ENCODE peak calls at places on chromosomes 4 and X, in nine cellular contexts. Y, U, E, K, Q, V, H, G and R are unnamed samples.

GRCh38 chrX:150060406-150060805 is 122.1 kb upstream of the EOLA2 start:
- DNase-seq in Y (peak), U (no peak), E (no peak), K (peak), Q (no peak), V (no peak), H (no peak), G (no peak), R (no peak)

GRCh38 chr4:139576219-139576618 is 20.2 kb upstream of the SETD7 start:
- DNase-seq in Y (no peak), U (no peak), E (no peak), K (no peak), Q (no peak), V (no peak), H (no peak), G (no peak), R (no peak)

GRCh38 chrX:136219893-136220292 is 31.3 kb downstream of the MAP7D3 start:
- DNase-seq in Y (peak), U (no peak), E (no peak), K (no peak), Q (no peak), V (no peak), H (no peak), G (no peak), R (no peak)

GRCh38 chr4:73170518-73171198 is 87.9 kb downstream of the ANKRD17 start:
- DNase-seq in Y (peak), U (no peak), E (no peak), K (no peak), Q (no peak), V (no peak), H (no peak), G (no peak), R (no peak)

GRCh38 chr4:156378053-156378665 is 424.5 kb upstream of the CTSO start:
- DNase-seq in Y (peak), U (peak), E (peak), K (peak), Q (peak), V (peak), H (peak), G (peak), R (peak)

GRCh38 chr4:158530391-158530790 is 8.7 kb downstream of the RXFP1 start:
- DNase-seq in Y (no peak), U (no peak), E (no peak), K (peak), Q (no peak), V (no peak), H (no peak), G (no peak), R (no peak)

GRCh38 chr4:11072999-11073398 is 355.7 kb downstream of the HS3ST1 start:
- DNase-seq in Y (no peak), U (no peak), E (no peak), K (no peak), Q (no peak), V (no peak), H (no peak), G (no peak), R (no peak)

GRCh38 chr4:52958232-52958631 is 96.1 kb downstream of the RASL11B start:
- DNase-seq in Y (no peak), U (no peak), E (no peak), K (no peak), Q (no peak), V (no peak), H (no peak), G (no peak), R (no peak)

GRCh38 chr4:150828159-150828558 is 186.9 kb downstream of the LRBA start:
- DNase-seq in Y (no peak), U (no peak), E (no peak), K (no peak), Q (no peak), V (no peak), H (no peak), G (peak), R (no peak)

GRCh38 chrX:129490330-129490729 is 33.0 kb downstream of the SMARCA1 start:
- DNase-seq in Y (no peak), U (no peak), E (no peak), K (no peak), Q (no peak), V (no peak), H (no peak), G (no peak), R (no peak)

GRCh38 chr4:76737180-76737579 is 160.8 kb downstream of the SOWAHB start:
- DNase-seq in Y (no peak), U (no peak), E (no peak), K (no peak), Q (no peak), V (no peak), H (no peak), G (no peak), R (no peak)

GRCh38 chr4:142358656-142359055 is 487.4 kb downstream of the INPP4B start:
- DNase-seq in Y (no peak), U (no peak), E (peak), K (no peak), Q (no peak), V (no peak), H (no peak), G (no peak), R (no peak)

DNA sequence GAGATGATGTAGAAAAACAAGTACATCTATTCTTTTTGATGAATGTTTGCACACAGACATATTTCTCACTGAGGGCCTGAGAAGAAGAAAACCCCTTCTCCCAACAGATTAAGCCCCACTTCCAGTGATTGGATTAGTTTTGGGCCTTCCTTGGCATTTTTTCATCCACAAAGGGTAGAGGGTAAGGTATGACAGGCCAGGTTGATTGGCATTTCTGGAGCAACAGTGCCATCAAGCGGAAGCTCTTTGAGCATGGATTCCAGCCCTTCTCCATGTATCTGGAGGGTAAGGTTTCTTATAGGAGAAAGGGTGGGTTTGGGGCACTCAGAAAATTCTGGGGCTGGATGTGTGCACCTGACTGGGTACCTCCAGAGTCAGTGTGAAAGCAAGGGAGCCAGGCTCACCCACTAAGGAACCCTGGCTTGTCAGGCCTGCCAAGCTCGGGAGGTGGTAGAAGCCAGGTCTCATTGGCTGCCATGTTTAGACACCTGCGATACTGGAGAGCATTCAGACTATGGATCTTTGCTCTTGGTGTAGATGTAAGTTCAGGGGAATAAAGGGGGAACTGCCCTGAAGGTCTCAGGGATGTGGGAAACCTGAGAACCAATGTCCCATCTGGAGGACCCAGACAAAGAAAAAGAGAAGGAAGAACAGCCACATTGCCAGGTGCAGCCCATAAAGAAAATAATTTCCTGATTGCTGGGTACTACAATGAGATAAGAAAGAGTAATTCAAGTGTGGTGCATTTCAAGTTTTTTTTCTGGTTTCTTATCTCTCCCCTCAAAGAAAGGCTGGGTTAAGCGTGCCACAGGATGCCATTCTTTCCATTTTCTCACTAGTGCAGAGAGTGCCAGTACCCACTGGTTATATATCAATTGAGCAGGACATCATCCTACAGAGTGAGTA is 222.3 kb upstream of the AGTR2 start:
- DNase-seq in Y (peak), U (no peak), E (peak), K (no peak), Q (no peak), V (peak), H (no peak), G (peak), R (peak)
- TF ChIP-seq EZH2phosphoT487 in Y (no peak), U (no peak), E (no peak), K (no peak), Q (no peak), V (no peak), H (no peak), G (no peak), R (no peak)

GRCh38 chrX:16207631-16208030 is 40.4 kb downstream of the MAGEB17 start:
- DNase-seq in Y (no peak), U (no peak), E (no peak), K (no peak), Q (peak), V (no peak), H (no peak), G (no peak), R (no peak)

GRCh38 chrX:16208601-16209000 is 41.3 kb downstream of the MAGEB17 start:
- DNase-seq in Y (no peak), U (no peak), E (peak), K (no peak), Q (no peak), V (no peak), H (no peak), G (no peak), R (no peak)

GRCh38 chrX:16202943-16203342 is 35.7 kb downstream of the MAGEB17 start:
- DNase-seq in Y (no peak), U (no peak), E (no peak), K (no peak), Q (no peak), V (no peak), H (no peak), G (no peak), R (no peak)

GRCh38 chrX:16205840-16206239 is 38.6 kb downstream of the MAGEB17 start:
- DNase-seq in Y (no peak), U (no peak), E (no peak), K (peak), Q (no peak), V (no peak), H (no peak), G (no peak), R (no peak)

GRCh38 chrX:16204538-16204937 is 37.3 kb downstream of the MAGEB17 start:
- DNase-seq in Y (no peak), U (no peak), E (no peak), K (no peak), Q (no peak), V (no peak), H (no peak), G (no peak), R (no peak)
- TF ChIP-seq EZH2phosphoT487 in Y (no peak), U (no peak), E (no peak), K (no peak), Q (no peak), V (no peak), H (no peak), G (no peak), R (no peak)

GRCh38 chr4:146098397-146098796 is 77.1 kb upstream of the LSM6 start:
- DNase-seq in Y (no peak), U (no peak), E (no peak), K (no peak), Q (no peak), V (no peak), H (no peak), G (no peak), R (no peak)
- TF ChIP-seq EZH2phosphoT487 in Y (no peak), U (no peak), E (no peak), K (no peak), Q (no peak), V (no peak), H (no peak), G (no peak), R (no peak)

GRCh38 chr4:107261241-107261874 is 225.2 kb upstream of the DKK2 start:
- DNase-seq in Y (peak), U (no peak), E (no peak), K (no peak), Q (no peak), V (no peak), H (no peak), G (no peak), R (no peak)
- TF ChIP-seq EZH2phosphoT487 in Y (no peak), U (no peak), E (no peak), K (no peak), Q (no peak), V (no peak), H (no peak), G (no peak), R (no peak)

GRCh38 chr4:6951880-6952381 is 42.3 kb downstream of the TBC1D14 start:
- DNase-seq in Y (no peak), U (no peak), E (no peak), K (no peak), Q (no peak), V (no peak), H (no peak), G (no peak), R (no peak)
- TF ChIP-seq EZH2phosphoT487 in Y (no peak), U (no peak), E (no peak), K (no peak), Q (no peak), V (no peak), H (no peak), G (no peak), R (no peak)

GRCh38 chr4:152663203-152664066 is 16.4 kb downstream of the TMEM154 start:
- DNase-seq in Y (no peak), U (no peak), E (no peak), K (no peak), Q (no peak), V (no peak), H (peak), G (peak), R (no peak)
- TF ChIP-seq EZH2phosphoT487 in Y (no peak), U (no peak), E (no peak), K (no peak), Q (no peak), V (no peak), H (no peak), G (no peak), R (no peak)

DNA sequence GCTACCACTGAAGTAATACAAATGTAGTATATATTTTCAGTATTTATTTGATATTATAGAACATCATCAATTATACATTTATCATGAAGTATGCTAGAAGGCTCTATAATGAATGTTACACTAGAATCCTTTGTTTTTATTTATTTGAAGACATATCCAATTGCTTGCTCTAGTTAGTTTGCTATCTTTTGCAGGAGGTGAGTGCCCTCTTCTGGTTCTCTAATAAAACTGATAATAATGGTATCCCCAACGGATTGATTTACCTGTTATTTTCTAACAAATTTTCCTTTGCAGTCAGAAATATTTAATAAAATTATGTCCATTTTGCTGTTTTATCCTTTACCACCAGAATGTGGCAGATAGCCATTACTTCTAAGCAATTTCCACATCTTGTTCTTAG is 274.3 kb upstream of the TACR3 start:
- DNase-seq in Y (peak), U (peak), E (peak), K (no peak), Q (no peak), V (no peak), H (no peak), G (peak), R (peak)
- TF ChIP-seq EZH2phosphoT487 in Y (no peak), U (no peak), E (no peak), K (no peak), Q (no peak), V (no peak), H (no peak), G (no peak), R (no peak)